ENCODE peak calls at places on chromosomes 4 and X, in four cellular contexts. L, N, V and T are unnamed samples.

GRCh38 chrX:74422576-74423288 is 1.4 kb downstream of the SLC16A2 start:
- DNase-seq in L (no peak), N (peak; percentile 58), V (peak; percentile 48), T (no peak)

GRCh38 chr4:61408163-61408562 is 208.0 kb downstream of the ADGRL3 start:
- DNase-seq in L (no peak), N (no peak), V (no peak), T (no peak)

GRCh38 chrX:46325312-46325877 is 219.8 kb downstream of the ZNF674 start:
- DNase-seq in L (peak; percentile 88), N (peak; percentile 82), V (peak; percentile 69), T (peak; percentile 37)

GRCh38 chr4:156608651-156609050 is 362.9 kb downstream of the PDGFC start:
- DNase-seq in L (no peak), N (no peak), V (no peak), T (no peak)

GRCh38 chrX:154372612-154373022 is 1.8 kb downstream of the FLNA start:
- DNase-seq in L (peak; percentile 41), N (peak; percentile 59), V (peak; percentile 60), T (no peak)

GRCh38 chrX:143988356-143988755 is 104.5 kb downstream of the UBE2NL start:
- DNase-seq in L (no peak), N (no peak), V (no peak), T (no peak)

GRCh38 chr4:118557298-118557851 is 127.8 kb upstream of the METTL14 start:
- DNase-seq in L (peak; percentile 54), N (peak; percentile 72), V (peak; percentile 84), T (peak; percentile 44)

GRCh38 chrX:96715412-96715940 is 30.8 kb downstream of the DIAPH2 start:
- DNase-seq in L (no peak), N (no peak), V (peak; percentile 51), T (no peak)

GRCh38 chrX:1391370-1391706 is 575 bp downstream of the SLC25A6 start:
- DNase-seq in L (no peak), N (no peak), V (no peak), T (no peak)

GRCh38 chrX:53263597-53264094 is 17.7 kb downstream of the IQSEC2 start:
- DNase-seq in L (no peak), N (peak; percentile 71), V (peak; percentile 73), T (no peak)

GRCh38 chr4:93828332-93828829 is at the start of gene ATOH1:
- DNase-seq in L (no peak), N (peak; percentile 66), V (no peak), T (no peak)

GRCh38 chr4:8688041-8688907 is 95.7 kb downstream of the CPZ start:
- DNase-seq in L (no peak), N (no peak), V (peak; percentile 10), T (no peak)

GRCh38 chr4:7759635-7760034 is 180.0 kb downstream of the AFAP1 start:
- DNase-seq in L (no peak), N (no peak), V (no peak), T (no peak)

GRCh38 chrX:150348365-150348764 is 14.8 kb upstream of the MAMLD1 start:
- DNase-seq in L (no peak), N (peak; percentile 53), V (no peak), T (no peak)